ENCODE peak calls at places on chromosomes 1 and 21, in six cellular contexts. T is fibroblast of lung; S is CD8-positive, alpha-beta memory T cell; F is thyroid gland; D is uterus; J is stomach. O is an unnamed sample. For H3K4me1 and H3K27me3, the result is how much of the 10 kb centered on the place peaks cover.

GRCh38 chr1:223775054-223775453 is 62.7 kb downstream of the CAPN2 start:
- DNase-seq in T (no peak), S (no peak), F (no peak), D (no peak), J (no peak), O (no peak)

GRCh38 chr1:223556414-223557124 is 108.9 kb downstream of the CAPN8 start:
- DNase-seq in T (no peak), S (no peak), F (peak), D (no peak), J (peak), O (no peak)

GRCh38 chr1:8825985-8826481 is 8.6 kb upstream of the RERE start:
- DNase-seq in T (peak), S (no peak), F (no peak), D (no peak), J (peak), O (no peak)

GRCh38 chr1:160739098-160739511 is at the start of gene SLAMF7:
- DNase-seq in T (no peak), S (peak), F (no peak), D (no peak), J (no peak), O (no peak)

GRCh38 chr1:31937300-31938183 is 626 bp downstream of the PTP4A2 start:
- DNase-seq in T (peak), S (peak), F (peak), D (peak), J (peak), O (peak)

GRCh38 chr21:16473965-16474364 is 744.2 kb downstream of the USP25 start:
- DNase-seq in T (peak), S (no peak), F (peak), D (no peak), J (no peak), O (no peak)

GRCh38 chr1:89821322-89822108 is 683 bp downstream of the LRRC8D start:
- DNase-seq in T (peak), S (peak), F (peak), D (peak), J (peak), O (peak)

GRCh38 chr21:26814374-26814773 is 30.8 kb downstream of the ADAMTS1 start:
- DNase-seq in T (no peak), S (no peak), F (no peak), D (no peak), J (no peak), O (no peak)

GRCh38 chr1:5599541-5599940 is 392.7 kb downstream of the NPHP4 start:
- DNase-seq in T (no peak), S (no peak), F (no peak), D (no peak), J (peak), O (no peak)

GRCh38 chr1:172429324-172430127 is 9.0 kb downstream of the C1orf105 start:
- DNase-seq in T (peak), S (peak), F (no peak), D (no peak), J (peak), O (peak)

GRCh38 chr1:242691603-242691945 is 167.1 kb upstream of the PLD5 start:
- DNase-seq in T (no peak), S (no peak), F (no peak), D (no peak), J (no peak), O (no peak)

GRCh38 chr21:15051652-15052554 is 12.9 kb downstream of the NRIP1 start:
- DNase-seq in T (peak), S (no peak), F (no peak), D (no peak), J (no peak), O (no peak)

GRCh38 chr1:227395391-227396028 is 77.2 kb upstream of the CDC42BPA start:
- DNase-seq in T (peak), S (no peak), F (no peak), D (no peak), J (no peak), O (no peak)

GRCh38 chr1:206923009-206923960 is 1.5 kb upstream of the FCMR start:
- DNase-seq in T (no peak), S (peak), F (peak), D (no peak), J (no peak), O (no peak)

GRCh38 chr21:41580758-41581554 is 73.0 kb upstream of the TMPRSS2 start:
- DNase-seq in T (no peak), S (no peak), F (no peak), D (no peak), J (peak), O (no peak)

GRCh38 chr1:182143825-182144661 is 82.5 kb upstream of the ZNF648 start:
- DNase-seq in T (peak), S (no peak), F (peak), D (peak), J (peak), O (peak)

DNA sequence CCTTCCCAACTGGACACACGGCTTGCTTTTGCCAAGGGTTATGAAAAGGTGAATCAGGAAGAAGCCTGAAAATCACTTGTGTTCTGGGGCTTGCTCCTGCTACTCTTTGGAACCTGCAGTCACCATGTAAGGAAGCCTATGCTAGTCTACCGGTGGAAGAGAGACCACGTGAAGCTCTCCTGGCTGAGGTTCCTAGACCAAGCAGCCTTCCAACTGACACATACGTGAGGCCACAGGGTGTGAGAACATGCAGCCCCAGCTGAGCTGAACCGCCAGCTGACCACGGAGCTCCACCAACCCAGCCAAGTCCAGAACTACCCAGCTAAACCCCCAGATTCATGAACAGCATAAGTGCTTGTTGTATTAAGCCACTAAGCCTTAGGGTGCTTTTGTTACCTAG is 72.8 kb upstream of the KRTAP19-8 start:
- DNase-seq in T (no peak), S (no peak), F (no peak), D (no peak), J (no peak), O (no peak)
- H3K4me1 ChIP-seq in T (under half), S (under half), F (under half), D (under half), J (under half), O (under half)

GRCh38 chr1:84000196-84000885 is 1.4 kb upstream of the TTLL7 start:
- DNase-seq in T (no peak), S (no peak), F (no peak), D (no peak), J (no peak), O (no peak)
- H3K27me3 ChIP-seq in T (under half), S (under half), F (under half), D (under half), J (under half), O (under half)

GRCh38 chr1:24020032-24020431 is 39.9 kb upstream of the SRSF10 start:
- DNase-seq in T (peak), S (no peak), F (no peak), D (peak), J (no peak), O (no peak)
- H3K27ac ChIP-seq in T (peak), S (no peak), F (peak), D (peak), J (peak), O (peak)

DNA sequence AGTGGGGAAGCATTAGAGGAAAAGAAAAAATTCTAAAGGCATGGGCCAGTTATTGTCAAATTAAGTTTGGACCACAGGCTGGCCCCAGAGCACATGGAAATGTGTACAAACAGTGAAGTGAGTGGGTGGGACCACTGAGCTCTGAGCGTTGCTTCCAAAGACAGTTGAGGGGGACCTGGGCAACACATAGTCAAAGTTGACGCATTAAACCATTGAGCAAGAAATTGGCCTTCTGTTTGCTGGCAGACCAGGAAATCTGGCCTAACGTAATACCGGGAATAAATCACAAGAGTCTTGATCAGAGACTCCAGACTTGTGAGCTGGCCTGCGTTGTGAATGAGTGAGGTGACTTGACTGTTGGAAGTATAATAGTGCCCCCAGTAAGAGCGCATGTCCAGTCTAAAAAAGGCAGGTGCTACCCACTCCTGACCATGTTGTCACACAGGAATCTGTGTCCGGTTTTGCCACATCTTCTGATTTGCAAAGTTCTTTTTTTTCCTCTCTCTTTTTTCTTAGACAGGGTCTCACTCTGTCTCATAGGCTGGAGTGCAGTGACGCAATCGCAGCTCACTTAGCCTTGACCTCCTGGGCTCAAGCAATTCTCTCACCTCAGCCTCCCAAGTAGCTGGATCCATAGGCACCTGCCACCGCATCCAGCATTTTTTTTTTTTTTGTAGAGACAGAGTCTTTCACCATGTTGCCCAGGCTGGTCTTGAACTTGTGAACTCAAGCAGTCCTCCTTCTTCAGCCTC is 10.7 kb downstream of the EPHB2 start:
- DNase-seq in T (no peak), S (no peak), F (no peak), D (no peak), J (no peak), O (no peak)
- H3K4me1 ChIP-seq in T (under half), S (under half), F (under half), D (under half), J (under half), O (under half)

GRCh38 chr1:24925082-24925779 is 4.8 kb downstream of the RUNX3 start:
- DNase-seq in T (no peak), S (peak), F (no peak), D (no peak), J (no peak), O (no peak)
- H3K27me3 ChIP-seq in T (under half), S (under half), F (under half), D (under half), J (under half), O (under half)